ENCODE peak calls at places on chromosome 22, in eight cellular contexts. One of them, this sample, is unnamed.

GRCh38 chr22:50734343-50734771 is 3.6 kb upstream of the ACR start:
- DNase-seq in AG10803: no peak
- DNase-seq in IMR-90: no peak
- DNase-seq in choroid plexus epithelial cell: no peak
- DNase-seq in AG09309: no peak
- DNase-seq in cardiac muscle cell: no peak
- DNase-seq in fibroblast of villous mesenchyme: no peak
- DNase-seq in stomach: no peak
- DNase-seq in this sample: no peak

GRCh38 chr22:45589556-45589955 is 82.1 kb upstream of the ATXN10 start:
- DNase-seq in AG10803: no peak
- DNase-seq in fibroblast of villous mesenchyme: no peak
- DNase-seq in IMR-90: no peak
- DNase-seq in choroid plexus epithelial cell: no peak
- DNase-seq in AG09309: no peak
- DNase-seq in cardiac muscle cell: no peak
- DNase-seq in stomach: no peak
- DNase-seq in this sample: no peak

GRCh38 chr22:48905206-48905975 is 922.3 kb downstream of the BRD1 start:
- DNase-seq in fibroblast of villous mesenchyme: no peak
- DNase-seq in stomach: no peak
- DNase-seq in AG09309: no peak
- DNase-seq in choroid plexus epithelial cell: no peak
- DNase-seq in AG10803: no peak
- DNase-seq in IMR-90: no peak
- DNase-seq in cardiac muscle cell: no peak
- DNase-seq in this sample: no peak

GRCh38 chr22:46661221-46661851 is 41.1 kb downstream of the GRAMD4 start:
- DNase-seq in stomach: no peak
- DNase-seq in choroid plexus epithelial cell: peak
- DNase-seq in AG09309: no peak
- DNase-seq in cardiac muscle cell: peak
- DNase-seq in fibroblast of villous mesenchyme: peak
- DNase-seq in IMR-90: peak
- DNase-seq in AG10803: no peak
- DNase-seq in this sample: peak

GRCh38 chr22:20130739-20131592 is 638 bp upstream of the ZDHHC8 start:
- DNase-seq in stomach: peak
- DNase-seq in fibroblast of villous mesenchyme: peak
- DNase-seq in AG09309: peak
- DNase-seq in choroid plexus epithelial cell: peak
- DNase-seq in AG10803: peak
- DNase-seq in IMR-90: peak
- DNase-seq in cardiac muscle cell: peak
- DNase-seq in this sample: no peak

GRCh38 chr22:44587004-44587793 is 89.2 kb upstream of the RTL6 start:
- DNase-seq in IMR-90: peak
- DNase-seq in fibroblast of villous mesenchyme: no peak
- DNase-seq in cardiac muscle cell: no peak
- DNase-seq in AG10803: peak
- DNase-seq in AG09309: no peak
- DNase-seq in choroid plexus epithelial cell: peak
- DNase-seq in stomach: no peak
- DNase-seq in this sample: no peak

GRCh38 chr22:48499456-48500425 is 1327.9 kb downstream of the BRD1 start:
- DNase-seq in cardiac muscle cell: no peak
- DNase-seq in stomach: no peak
- DNase-seq in AG10803: no peak
- DNase-seq in IMR-90: no peak
- DNase-seq in fibroblast of villous mesenchyme: no peak
- DNase-seq in AG09309: no peak
- DNase-seq in choroid plexus epithelial cell: no peak
- DNase-seq in this sample: no peak

GRCh38 chr22:19666663-19667593 is 47.4 kb upstream of the SEPTIN5 start:
- DNase-seq in cardiac muscle cell: no peak
- DNase-seq in IMR-90: peak
- DNase-seq in AG09309: no peak
- DNase-seq in AG10803: peak
- DNase-seq in fibroblast of villous mesenchyme: no peak
- DNase-seq in stomach: no peak
- DNase-seq in choroid plexus epithelial cell: peak
- DNase-seq in this sample: no peak

GRCh38 chr22:45103756-45104155 is 60.0 kb upstream of the NUP50 start:
- DNase-seq in AG09309: no peak
- DNase-seq in stomach: no peak
- DNase-seq in fibroblast of villous mesenchyme: peak
- DNase-seq in IMR-90: no peak
- DNase-seq in AG10803: no peak
- DNase-seq in choroid plexus epithelial cell: no peak
- DNase-seq in cardiac muscle cell: no peak
- DNase-seq in this sample: no peak

GRCh38 chr22:46065733-46066454 is 84.4 kb upstream of the PPARA start:
- DNase-seq in fibroblast of villous mesenchyme: peak
- DNase-seq in AG10803: peak
- DNase-seq in IMR-90: no peak
- DNase-seq in cardiac muscle cell: no peak
- DNase-seq in AG09309: no peak
- DNase-seq in choroid plexus epithelial cell: no peak
- DNase-seq in stomach: no peak
- DNase-seq in this sample: no peak

GRCh38 chr22:44012172-44012571 is 11.9 kb upstream of the PARVB start:
- DNase-seq in stomach: no peak
- DNase-seq in AG09309: no peak
- DNase-seq in choroid plexus epithelial cell: no peak
- DNase-seq in cardiac muscle cell: no peak
- DNase-seq in IMR-90: no peak
- DNase-seq in fibroblast of villous mesenchyme: no peak
- DNase-seq in AG10803: no peak
- DNase-seq in this sample: no peak

GRCh38 chr22:49657974-49658550 is 169.6 kb downstream of the BRD1 start:
- DNase-seq in fibroblast of villous mesenchyme: no peak
- DNase-seq in AG10803: no peak
- DNase-seq in stomach: no peak
- DNase-seq in AG09309: no peak
- DNase-seq in cardiac muscle cell: no peak
- DNase-seq in choroid plexus epithelial cell: no peak
- DNase-seq in IMR-90: no peak
- DNase-seq in this sample: no peak

GRCh38 chr22:19122752-19123492 is 710 bp upstream of the DGCR2 start:
- DNase-seq in AG09309: no peak
- DNase-seq in cardiac muscle cell: peak
- DNase-seq in choroid plexus epithelial cell: peak
- DNase-seq in stomach: peak
- DNase-seq in fibroblast of villous mesenchyme: peak
- DNase-seq in AG10803: no peak
- DNase-seq in IMR-90: peak
- DNase-seq in this sample: no peak

GRCh38 chr22:45212306-45212709 is 28.4 kb downstream of the KIAA0930 start:
- DNase-seq in choroid plexus epithelial cell: peak
- DNase-seq in stomach: peak
- DNase-seq in AG10803: peak
- DNase-seq in AG09309: peak
- DNase-seq in IMR-90: peak
- DNase-seq in fibroblast of villous mesenchyme: peak
- DNase-seq in cardiac muscle cell: peak
- DNase-seq in this sample: no peak

GRCh38 chr22:46619830-46620501 is at the start of gene GRAMD4:
- DNase-seq in fibroblast of villous mesenchyme: no peak
- DNase-seq in choroid plexus epithelial cell: peak
- DNase-seq in stomach: no peak
- DNase-seq in IMR-90: no peak
- DNase-seq in cardiac muscle cell: no peak
- DNase-seq in AG10803: peak
- DNase-seq in AG09309: no peak
- DNase-seq in this sample: no peak

GRCh38 chr22:19115628-19116027 is 6.6 kb downstream of the DGCR2 start:
- DNase-seq in AG10803: no peak
- DNase-seq in choroid plexus epithelial cell: peak
- DNase-seq in stomach: no peak
- DNase-seq in IMR-90: no peak
- DNase-seq in cardiac muscle cell: peak
- DNase-seq in AG09309: no peak
- DNase-seq in fibroblast of villous mesenchyme: no peak
- DNase-seq in this sample: no peak

GRCh38 chr22:46072030-46072881 is 78.1 kb upstream of the PPARA start:
- DNase-seq in fibroblast of villous mesenchyme: peak
- DNase-seq in AG09309: no peak
- DNase-seq in IMR-90: peak
- DNase-seq in choroid plexus epithelial cell: peak
- DNase-seq in stomach: peak
- DNase-seq in AG10803: peak
- DNase-seq in cardiac muscle cell: no peak
- DNase-seq in this sample: no peak

GRCh38 chr22:44862981-44863860 is 110.8 kb downstream of the ARHGAP8 start:
- DNase-seq in IMR-90: no peak
- DNase-seq in stomach: no peak
- DNase-seq in fibroblast of villous mesenchyme: no peak
- DNase-seq in AG09309: no peak
- DNase-seq in AG10803: no peak
- DNase-seq in choroid plexus epithelial cell: no peak
- DNase-seq in cardiac muscle cell: no peak
- DNase-seq in this sample: no peak

GRCh38 chr22:22843848-22844247 is 43.8 kb upstream of the IGLL5 start:
- DNase-seq in choroid plexus epithelial cell: no peak
- DNase-seq in IMR-90: no peak
- DNase-seq in AG10803: no peak
- DNase-seq in fibroblast of villous mesenchyme: no peak
- DNase-seq in AG09309: no peak
- DNase-seq in stomach: no peak
- DNase-seq in cardiac muscle cell: no peak
- DNase-seq in this sample: peak

GRCh38 chr22:36252754-36253522 is at the start of gene APOL1:
- DNase-seq in choroid plexus epithelial cell: peak
- DNase-seq in AG10803: peak
- DNase-seq in fibroblast of villous mesenchyme: peak
- DNase-seq in stomach: peak
- DNase-seq in IMR-90: peak
- DNase-seq in AG09309: no peak
- DNase-seq in cardiac muscle cell: no peak
- DNase-seq in this sample: no peak
- H3K4me3 ChIP-seq in choroid plexus epithelial cell: peak
- H3K4me3 ChIP-seq in AG10803: peak
- H3K4me3 ChIP-seq in fibroblast of villous mesenchyme: peak
- H3K4me3 ChIP-seq in stomach: peak
- H3K4me3 ChIP-seq in IMR-90: peak
- H3K4me3 ChIP-seq in AG09309: peak
- H3K4me3 ChIP-seq in cardiac muscle cell: no peak
- H3K4me3 ChIP-seq in this sample: no peak

DNA sequence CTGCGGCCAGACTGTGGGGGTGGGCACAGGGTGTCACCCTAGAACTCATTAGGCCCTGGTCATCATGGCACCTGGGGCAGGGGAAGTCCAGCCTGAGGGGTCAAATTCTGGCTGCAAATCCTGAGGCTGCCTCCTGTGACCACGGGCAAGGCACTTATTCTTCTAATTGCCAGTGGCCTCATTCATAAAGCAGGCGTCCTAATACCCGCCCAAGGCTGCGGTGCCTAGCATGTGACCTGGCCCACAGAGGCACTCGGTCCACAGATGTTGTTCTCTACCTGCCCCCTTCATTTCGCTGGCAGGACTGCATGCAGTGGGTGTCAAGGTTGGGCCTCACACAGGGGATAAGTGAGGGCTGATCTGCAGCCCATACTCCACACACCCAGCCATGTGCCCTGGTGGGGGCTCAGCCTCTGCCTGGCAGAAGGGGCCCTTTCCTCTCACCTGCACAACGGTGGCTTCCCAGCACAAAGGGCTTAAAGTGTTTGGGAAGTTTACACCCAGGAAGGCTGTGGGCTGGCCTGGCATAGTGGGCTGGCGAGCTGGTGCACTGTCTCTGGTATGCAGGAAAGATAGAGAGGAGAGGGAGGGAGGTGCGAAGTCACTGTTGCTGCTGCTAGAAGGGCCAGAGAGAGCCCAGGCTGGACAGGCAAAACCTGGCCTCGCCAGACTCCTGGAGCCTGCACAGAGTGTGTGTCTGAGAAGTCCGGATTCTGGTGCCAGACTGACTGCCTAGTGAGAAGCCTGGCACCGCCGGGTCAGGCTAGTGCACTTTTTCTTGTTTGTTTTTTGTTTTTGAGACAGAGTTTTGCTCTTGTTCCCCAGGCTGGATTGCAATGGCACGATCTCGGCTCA is 3.2 kb downstream of the MPST start:
- DNase-seq in stomach: peak
- DNase-seq in AG10803: no peak
- DNase-seq in IMR-90: no peak
- DNase-seq in cardiac muscle cell: peak
- DNase-seq in choroid plexus epithelial cell: no peak
- DNase-seq in AG09309: no peak
- DNase-seq in fibroblast of villous mesenchyme: no peak
- DNase-seq in this sample: no peak
- TF ChIP-seq CTCF in stomach: no peak
- TF ChIP-seq CTCF in AG10803: no peak
- TF ChIP-seq CTCF in IMR-90: no peak
- TF ChIP-seq CTCF in cardiac muscle cell: no peak
- TF ChIP-seq CTCF in choroid plexus epithelial cell: no peak
- TF ChIP-seq CTCF in AG09309: no peak
- TF ChIP-seq CTCF in fibroblast of villous mesenchyme: no peak
- TF ChIP-seq CTCF in this sample: no peak

GRCh38 chr22:41478473-41478872 is 9.6 kb downstream of the ACO2 start:
- DNase-seq in choroid plexus epithelial cell: no peak
- DNase-seq in cardiac muscle cell: no peak
- DNase-seq in fibroblast of villous mesenchyme: no peak
- DNase-seq in AG10803: no peak
- DNase-seq in IMR-90: no peak
- DNase-seq in AG09309: no peak
- DNase-seq in stomach: no peak
- DNase-seq in this sample: no peak
- H3K4me3 ChIP-seq in choroid plexus epithelial cell: no peak
- H3K4me3 ChIP-seq in cardiac muscle cell: no peak
- H3K4me3 ChIP-seq in fibroblast of villous mesenchyme: no peak
- H3K4me3 ChIP-seq in AG10803: no peak
- H3K4me3 ChIP-seq in IMR-90: no peak
- H3K4me3 ChIP-seq in AG09309: no peak
- H3K4me3 ChIP-seq in stomach: no peak
- H3K4me3 ChIP-seq in this sample: no peak

DNA sequence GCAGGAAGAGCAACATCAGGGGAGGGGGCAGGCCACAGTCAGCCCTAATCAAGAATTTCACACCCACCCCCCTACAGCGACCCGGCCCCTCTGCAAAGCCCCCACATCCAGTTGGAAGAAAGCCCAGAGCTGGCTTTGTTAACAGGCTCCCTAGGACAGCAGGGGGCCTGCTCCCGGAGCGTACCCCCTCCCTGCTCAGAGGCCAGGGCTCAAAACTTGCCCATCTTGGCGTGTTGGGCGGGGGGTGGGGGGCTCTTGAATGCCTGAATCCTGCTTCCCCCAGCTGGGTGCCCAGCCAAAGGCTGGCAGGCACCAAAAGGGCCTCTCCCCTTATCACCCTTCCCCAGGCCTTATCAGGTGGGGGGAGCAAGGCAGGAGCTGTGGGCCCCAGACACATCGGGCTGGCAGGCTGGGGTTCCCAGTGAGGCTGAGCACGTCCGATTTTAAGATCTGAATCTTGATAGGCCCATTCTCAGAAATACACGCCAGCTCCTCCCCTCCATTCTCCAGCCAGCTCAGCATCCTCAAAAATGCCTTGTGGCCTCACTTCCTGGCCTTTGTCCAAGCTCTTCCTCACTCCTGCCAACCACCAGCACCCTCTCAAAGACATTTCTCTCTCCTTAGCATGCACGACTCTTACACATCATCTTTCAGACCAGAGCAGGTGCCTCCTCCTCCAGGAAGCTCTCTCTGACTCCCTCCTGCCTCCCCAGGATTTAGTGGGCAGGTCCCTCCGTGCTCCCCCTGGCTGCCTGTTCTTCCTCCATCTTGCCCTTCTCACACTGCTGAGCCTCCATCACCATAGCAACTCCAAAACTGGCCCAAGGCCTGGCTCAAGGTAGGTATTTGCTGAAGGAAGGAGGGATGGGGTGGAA is 384.8 kb downstream of the MN1 start:
- DNase-seq in AG10803: peak
- DNase-seq in fibroblast of villous mesenchyme: peak
- DNase-seq in AG09309: peak
- DNase-seq in choroid plexus epithelial cell: peak
- DNase-seq in IMR-90: peak
- DNase-seq in stomach: peak
- DNase-seq in cardiac muscle cell: peak
- DNase-seq in this sample: no peak
- TF ChIP-seq CTCF in AG10803: no peak
- TF ChIP-seq CTCF in fibroblast of villous mesenchyme: no peak
- TF ChIP-seq CTCF in AG09309: no peak
- TF ChIP-seq CTCF in choroid plexus epithelial cell: peak
- TF ChIP-seq CTCF in IMR-90: no peak
- TF ChIP-seq CTCF in stomach: no peak
- TF ChIP-seq CTCF in cardiac muscle cell: peak
- TF ChIP-seq CTCF in this sample: no peak

This sample was measured in LNCaP clone FGC.